ENCODE peak calls at places on chromosomes 11 and 22, in seven cellular contexts. One of them, this sample, is unnamed.

GRCh38 chr11:64048042-64048854 is 12.5 kb downstream of the FLRT1 start:
- DNase-seq in activated CD8-positive, alpha-beta memory T cell treated with anti-CD3 and anti-CD28 coated beads, Interleukin-2, amount 10 ng/mL, durations not matched to agents 7 days and 5 days: no peak
- DNase-seq in fibroblast of pulmonary artery: no peak
- DNase-seq in H7: peak
- DNase-seq in AG10803: no peak
- DNase-seq in activated CD4-positive, alpha-beta T cell treated with anti-CD3 and anti-CD28 coated beads, Interleukin-2, amount 10 ng/mL, durations not matched to agents 7 days and 5 days: no peak
- DNase-seq in T-helper 2 cell: no peak
- DNase-seq in this sample: no peak

GRCh38 chr11:20397281-20397680 is 9.8 kb downstream of the PRMT3 start:
- DNase-seq in activated CD8-positive, alpha-beta memory T cell treated with anti-CD3 and anti-CD28 coated beads, Interleukin-2, amount 10 ng/mL, durations not matched to agents 7 days and 5 days: peak
- DNase-seq in fibroblast of pulmonary artery: peak
- DNase-seq in H7: peak
- DNase-seq in AG10803: peak
- DNase-seq in activated CD4-positive, alpha-beta T cell treated with anti-CD3 and anti-CD28 coated beads, Interleukin-2, amount 10 ng/mL, durations not matched to agents 7 days and 5 days: peak
- DNase-seq in T-helper 2 cell: peak
- DNase-seq in this sample: peak

GRCh38 chr22:46381142-46381541 is 45.6 kb downstream of the TRMU start:
- DNase-seq in activated CD8-positive, alpha-beta memory T cell treated with anti-CD3 and anti-CD28 coated beads, Interleukin-2, amount 10 ng/mL, durations not matched to agents 7 days and 5 days: no peak
- DNase-seq in fibroblast of pulmonary artery: no peak
- DNase-seq in H7: no peak
- DNase-seq in AG10803: no peak
- DNase-seq in activated CD4-positive, alpha-beta T cell treated with anti-CD3 and anti-CD28 coated beads, Interleukin-2, amount 10 ng/mL, durations not matched to agents 7 days and 5 days: no peak
- DNase-seq in T-helper 2 cell: no peak
- DNase-seq in this sample: no peak

GRCh38 chr22:50247748-50248147 is 2.9 kb upstream of the TUBGCP6 start:
- DNase-seq in activated CD8-positive, alpha-beta memory T cell treated with anti-CD3 and anti-CD28 coated beads, Interleukin-2, amount 10 ng/mL, durations not matched to agents 7 days and 5 days: peak
- DNase-seq in fibroblast of pulmonary artery: peak
- DNase-seq in H7: peak
- DNase-seq in AG10803: peak
- DNase-seq in activated CD4-positive, alpha-beta T cell treated with anti-CD3 and anti-CD28 coated beads, Interleukin-2, amount 10 ng/mL, durations not matched to agents 7 days and 5 days: peak
- DNase-seq in T-helper 2 cell: peak
- DNase-seq in this sample: peak

GRCh38 chr11:9250139-9250582 is 15.0 kb downstream of the DENND5A start:
- DNase-seq in activated CD8-positive, alpha-beta memory T cell treated with anti-CD3 and anti-CD28 coated beads, Interleukin-2, amount 10 ng/mL, durations not matched to agents 7 days and 5 days: peak
- DNase-seq in fibroblast of pulmonary artery: peak
- DNase-seq in H7: no peak
- DNase-seq in AG10803: no peak
- DNase-seq in activated CD4-positive, alpha-beta T cell treated with anti-CD3 and anti-CD28 coated beads, Interleukin-2, amount 10 ng/mL, durations not matched to agents 7 days and 5 days: peak
- DNase-seq in T-helper 2 cell: peak
- DNase-seq in this sample: no peak

GRCh38 chr22:36028646-36029405 is at the start of gene RBFOX2:
- DNase-seq in activated CD8-positive, alpha-beta memory T cell treated with anti-CD3 and anti-CD28 coated beads, Interleukin-2, amount 10 ng/mL, durations not matched to agents 7 days and 5 days: peak
- DNase-seq in fibroblast of pulmonary artery: peak
- DNase-seq in H7: peak
- DNase-seq in AG10803: peak
- DNase-seq in activated CD4-positive, alpha-beta T cell treated with anti-CD3 and anti-CD28 coated beads, Interleukin-2, amount 10 ng/mL, durations not matched to agents 7 days and 5 days: peak
- DNase-seq in T-helper 2 cell: peak
- DNase-seq in this sample: peak

GRCh38 chr11:46682773-46683752 is 17.4 kb downstream of the ARHGAP1 start:
- DNase-seq in activated CD8-positive, alpha-beta memory T cell treated with anti-CD3 and anti-CD28 coated beads, Interleukin-2, amount 10 ng/mL, durations not matched to agents 7 days and 5 days: no peak
- DNase-seq in fibroblast of pulmonary artery: peak
- DNase-seq in H7: no peak
- DNase-seq in AG10803: no peak
- DNase-seq in activated CD4-positive, alpha-beta T cell treated with anti-CD3 and anti-CD28 coated beads, Interleukin-2, amount 10 ng/mL, durations not matched to agents 7 days and 5 days: no peak
- DNase-seq in T-helper 2 cell: no peak
- DNase-seq in this sample: no peak

GRCh38 chr11:33885338-33886005 is 6.4 kb downstream of the LMO2 start:
- DNase-seq in activated CD8-positive, alpha-beta memory T cell treated with anti-CD3 and anti-CD28 coated beads, Interleukin-2, amount 10 ng/mL, durations not matched to agents 7 days and 5 days: no peak
- DNase-seq in fibroblast of pulmonary artery: no peak
- DNase-seq in H7: no peak
- DNase-seq in AG10803: no peak
- DNase-seq in activated CD4-positive, alpha-beta T cell treated with anti-CD3 and anti-CD28 coated beads, Interleukin-2, amount 10 ng/mL, durations not matched to agents 7 days and 5 days: no peak
- DNase-seq in T-helper 2 cell: no peak
- DNase-seq in this sample: no peak

GRCh38 chr22:33030923-33031525 is 27.2 kb downstream of the SYN3 start:
- DNase-seq in activated CD8-positive, alpha-beta memory T cell treated with anti-CD3 and anti-CD28 coated beads, Interleukin-2, amount 10 ng/mL, durations not matched to agents 7 days and 5 days: no peak
- DNase-seq in fibroblast of pulmonary artery: no peak
- DNase-seq in H7: no peak
- DNase-seq in AG10803: no peak
- DNase-seq in activated CD4-positive, alpha-beta T cell treated with anti-CD3 and anti-CD28 coated beads, Interleukin-2, amount 10 ng/mL, durations not matched to agents 7 days and 5 days: no peak
- DNase-seq in T-helper 2 cell: no peak
- DNase-seq in this sample: no peak

GRCh38 chr11:76823481-76824028 is 37.2 kb upstream of the ACER3 start:
- DNase-seq in activated CD8-positive, alpha-beta memory T cell treated with anti-CD3 and anti-CD28 coated beads, Interleukin-2, amount 10 ng/mL, durations not matched to agents 7 days and 5 days: no peak
- DNase-seq in fibroblast of pulmonary artery: peak
- DNase-seq in H7: no peak
- DNase-seq in AG10803: peak
- DNase-seq in activated CD4-positive, alpha-beta T cell treated with anti-CD3 and anti-CD28 coated beads, Interleukin-2, amount 10 ng/mL, durations not matched to agents 7 days and 5 days: no peak
- DNase-seq in T-helper 2 cell: no peak
- DNase-seq in this sample: peak

GRCh38 chr11:12744831-12745502 is 70.7 kb downstream of the TEAD1 start:
- DNase-seq in activated CD8-positive, alpha-beta memory T cell treated with anti-CD3 and anti-CD28 coated beads, Interleukin-2, amount 10 ng/mL, durations not matched to agents 7 days and 5 days: no peak
- DNase-seq in fibroblast of pulmonary artery: no peak
- DNase-seq in H7: no peak
- DNase-seq in AG10803: no peak
- DNase-seq in activated CD4-positive, alpha-beta T cell treated with anti-CD3 and anti-CD28 coated beads, Interleukin-2, amount 10 ng/mL, durations not matched to agents 7 days and 5 days: no peak
- DNase-seq in T-helper 2 cell: no peak
- DNase-seq in this sample: no peak

GRCh38 chr11:72375241-72375640 is 59.1 kb downstream of the CLPB start:
- DNase-seq in activated CD8-positive, alpha-beta memory T cell treated with anti-CD3 and anti-CD28 coated beads, Interleukin-2, amount 10 ng/mL, durations not matched to agents 7 days and 5 days: no peak
- DNase-seq in fibroblast of pulmonary artery: no peak
- DNase-seq in H7: no peak
- DNase-seq in AG10803: no peak
- DNase-seq in activated CD4-positive, alpha-beta T cell treated with anti-CD3 and anti-CD28 coated beads, Interleukin-2, amount 10 ng/mL, durations not matched to agents 7 days and 5 days: no peak
- DNase-seq in T-helper 2 cell: no peak
- DNase-seq in this sample: no peak